ENCODE peak calls at places on chromosomes 7 and 10, in five cellular contexts. D is nephron progenitor cell, P is endothelial cell, E is HFFc6, X is GM06990. U is an unnamed sample.

GRCh38 chr7:138875794-138876193 is 77.8 kb upstream of the ATP6V0A4 start:
- DNase-seq in P (no peak), X (no peak), E (peak), D (no peak), U (peak)

GRCh38 chr10:129323311-129323710 is 143.7 kb upstream of the MGMT start:
- DNase-seq in P (no peak), X (no peak), D (no peak), E (no peak), U (no peak)

GRCh38 chr10:62815373-62816111 is 624 bp downstream of the EGR2 start:
- DNase-seq in D (peak), P (no peak), X (peak), E (no peak), U (peak)

GRCh38 chr7:111763221-111763791 is 201.0 kb upstream of the IMMP2L start:
- DNase-seq in D (peak), E (peak), P (peak), X (no peak), U (peak)

GRCh38 chr10:17851611-17852010 is 42.5 kb downstream of the MRC1 start:
- DNase-seq in E (no peak), D (no peak), X (no peak), P (no peak), U (no peak)

GRCh38 chr7:95199779-95200558 is 124.4 kb downstream of the PON1 start:
- DNase-seq in X (no peak), D (peak), E (peak), P (peak), U (no peak)

GRCh38 chr7:25662881-25663588 is 434.7 kb upstream of the NPVF start:
- DNase-seq in X (no peak), D (no peak), E (no peak), P (no peak), U (no peak)

GRCh38 chr10:93287775-93288174 is 194.4 kb downstream of the MYOF start:
- DNase-seq in E (no peak), P (no peak), D (no peak), X (no peak), U (no peak)

GRCh38 chr7:27188666-27189559 is 3.9 kb upstream of the HOXA11 start:
- DNase-seq in P (no peak), D (peak), X (no peak), E (peak), U (peak)

GRCh38 chr7:33062023-33062781 is at the start of gene NT5C3A:
- DNase-seq in X (no peak), D (no peak), P (peak), E (peak), U (peak)

GRCh38 chr7:47405286-47405904 is 176.5 kb downstream of the TNS3 start:
- DNase-seq in E (no peak), P (no peak), X (no peak), D (no peak), U (no peak)

GRCh38 chr7:129188892-129189660 is 643 bp downstream of the SMO start:
- DNase-seq in D (peak), X (no peak), E (no peak), P (peak), U (no peak)

GRCh38 chr10:116371737-116372136 is 47.5 kb downstream of the CCDC172 start:
- DNase-seq in E (no peak), P (no peak), X (no peak), D (no peak), U (no peak)

DNA sequence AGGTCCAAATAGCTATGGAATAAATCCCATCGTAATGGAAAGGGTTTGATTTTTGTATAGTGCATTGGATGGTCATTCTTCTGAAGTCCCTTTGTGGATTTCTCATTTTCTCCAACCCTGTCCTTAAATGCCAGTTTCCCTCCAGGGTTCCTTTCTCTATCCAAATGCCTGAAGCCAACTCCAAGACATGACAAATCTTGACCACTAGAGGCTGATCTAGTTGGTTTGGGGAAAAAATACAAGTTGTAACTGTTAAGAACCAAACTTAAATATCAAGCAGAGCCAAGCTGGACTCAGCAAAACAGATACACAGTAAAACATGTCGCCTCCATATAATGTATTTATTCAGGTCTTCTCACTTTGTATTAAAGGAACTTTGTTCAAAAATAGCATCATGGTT is 28.7 kb downstream of the FRMD4A start:
- DNase-seq in D (no peak), X (no peak), P (no peak), E (peak), U (no peak)
- TF ChIP-seq CTCF in D (peak), X (peak), P (peak), E (peak), U (peak)

DNA sequence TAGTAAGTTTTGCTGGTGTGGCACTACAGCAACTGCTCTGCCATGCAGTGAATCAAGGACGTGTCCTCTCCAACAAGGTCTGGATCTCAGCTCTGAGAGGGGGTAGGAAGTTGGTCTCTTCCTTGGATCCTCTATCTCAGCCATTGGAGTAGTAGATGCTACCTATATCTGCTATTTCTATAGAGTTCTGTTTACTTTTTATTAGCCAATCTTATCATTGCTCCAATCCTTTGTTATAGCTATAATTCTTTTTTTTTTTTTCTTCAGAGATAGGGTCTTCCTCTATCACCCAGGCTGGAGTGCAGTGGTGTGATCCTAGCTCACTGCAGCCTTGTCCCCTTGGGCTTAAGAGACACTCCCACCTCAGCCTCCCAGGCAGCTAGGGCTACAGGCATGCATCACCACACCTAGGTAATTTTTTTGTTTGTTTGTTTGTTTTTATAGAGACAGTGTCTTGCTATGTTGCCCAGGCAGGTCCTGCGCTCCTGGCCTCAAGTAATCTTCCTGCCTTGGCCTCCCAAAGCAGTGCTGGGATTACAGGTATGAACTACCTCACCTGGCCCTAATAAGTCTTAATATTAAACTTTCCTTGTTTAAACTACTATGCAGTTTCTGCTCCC is 155.3 kb upstream of the ASAH2 start:
- DNase-seq in D (no peak), X (no peak), P (no peak), E (no peak), U (no peak)
- TF ChIP-seq CTCF in D (no peak), X (no peak), P (no peak), E (no peak), U (no peak)

DNA sequence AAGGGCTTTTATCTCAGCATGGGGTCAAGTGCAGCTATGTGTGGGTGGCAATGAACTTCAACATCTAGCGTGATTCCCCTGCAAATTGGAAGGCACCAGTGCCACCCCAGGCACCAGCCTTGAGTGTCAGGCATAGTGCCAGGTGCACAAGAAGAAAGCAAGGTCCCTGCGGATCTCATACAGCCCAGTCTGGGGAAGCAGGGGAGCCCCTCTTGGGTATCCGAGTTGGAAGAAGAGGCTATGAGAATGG is 269.0 kb downstream of the RPS24 start:
- DNase-seq in P (no peak), E (no peak), D (no peak), X (no peak), U (no peak)
- TF ChIP-seq CTCF in P (no peak), E (no peak), D (no peak), X (no peak), U (no peak)

DNA sequence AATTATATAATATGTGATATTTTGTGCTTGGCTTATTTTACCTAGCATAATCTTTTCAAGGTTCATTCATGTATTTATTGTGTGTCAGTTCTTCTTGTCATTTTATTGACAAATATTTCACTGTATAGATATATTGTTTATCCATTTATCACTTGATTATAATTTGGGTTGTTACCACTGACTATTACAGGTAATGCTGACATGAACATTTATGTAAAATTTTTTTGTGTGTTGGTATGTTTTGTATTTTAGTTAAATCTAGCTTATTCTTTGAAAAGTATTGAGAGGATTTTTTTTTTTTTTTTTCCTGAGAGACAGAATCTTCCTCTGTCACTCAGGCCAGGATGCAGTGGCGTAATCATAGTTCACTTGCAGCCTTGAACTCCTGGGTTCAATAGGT is 107.7 kb downstream of the MAPK8 start:
- DNase-seq in X (no peak), P (no peak), D (no peak), E (no peak), U (no peak)
- TF ChIP-seq CTCF in X (no peak), P (no peak), D (no peak), E (no peak), U (no peak)

DNA sequence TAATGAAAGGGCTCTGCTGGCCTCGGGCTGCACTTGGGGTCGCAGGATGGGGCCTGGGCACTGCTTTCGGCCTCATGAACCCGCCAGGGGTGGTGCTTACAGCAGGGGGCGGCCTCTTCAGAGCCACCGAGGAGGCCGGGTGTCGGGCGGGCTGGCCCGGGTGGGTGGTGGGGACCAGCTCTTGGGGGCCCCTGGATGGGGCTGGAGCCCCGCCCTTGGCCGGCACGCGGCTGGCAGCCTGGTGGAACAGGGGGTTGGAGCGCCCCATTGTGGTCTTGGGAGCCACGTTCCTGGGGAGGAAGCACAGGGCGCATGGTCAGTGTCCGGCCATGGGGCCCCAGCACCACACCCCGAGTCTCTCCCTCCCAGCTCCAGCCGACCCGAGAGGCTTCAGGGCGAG is 8.8 kb downstream of the ADAM8 start:
- DNase-seq in X (no peak), E (no peak), D (no peak), P (no peak), U (no peak)
- TF ChIP-seq CTCF in X (no peak), E (peak), D (no peak), P (no peak), U (no peak)

DNA sequence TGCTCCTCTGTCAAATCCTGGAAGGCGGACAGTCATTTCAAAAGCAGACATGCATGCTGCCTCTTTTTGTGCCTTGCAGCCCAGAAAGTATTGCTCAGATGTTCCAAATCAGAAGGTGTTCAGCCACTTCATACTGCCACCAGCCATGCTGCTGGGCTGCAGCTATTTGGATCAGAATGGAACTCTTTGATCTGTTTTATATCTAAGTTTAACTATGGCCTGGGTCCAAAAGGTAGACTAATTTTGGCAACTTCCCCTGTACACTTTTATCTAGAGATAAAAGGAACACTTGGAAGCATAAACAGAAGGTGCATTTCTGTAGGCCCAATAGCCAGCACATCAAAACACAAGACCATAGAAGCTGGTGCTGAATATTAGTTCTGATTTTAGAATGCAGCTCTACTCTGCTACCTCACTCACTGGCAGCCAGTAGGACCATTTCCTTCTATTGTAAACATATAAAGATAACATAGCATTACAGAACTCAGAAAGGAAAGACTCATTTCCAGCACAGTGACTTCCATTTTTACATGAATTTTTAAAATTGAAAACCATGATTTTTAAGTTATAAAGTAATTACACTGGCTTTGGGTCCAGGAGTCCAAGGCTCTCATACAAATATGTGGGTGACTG is 143.1 kb upstream of the CAV2 start:
- DNase-seq in D (no peak), E (no peak), X (no peak), P (no peak), U (no peak)
- TF ChIP-seq CTCF in D (no peak), E (no peak), X (no peak), P (no peak), U (no peak)

DNA sequence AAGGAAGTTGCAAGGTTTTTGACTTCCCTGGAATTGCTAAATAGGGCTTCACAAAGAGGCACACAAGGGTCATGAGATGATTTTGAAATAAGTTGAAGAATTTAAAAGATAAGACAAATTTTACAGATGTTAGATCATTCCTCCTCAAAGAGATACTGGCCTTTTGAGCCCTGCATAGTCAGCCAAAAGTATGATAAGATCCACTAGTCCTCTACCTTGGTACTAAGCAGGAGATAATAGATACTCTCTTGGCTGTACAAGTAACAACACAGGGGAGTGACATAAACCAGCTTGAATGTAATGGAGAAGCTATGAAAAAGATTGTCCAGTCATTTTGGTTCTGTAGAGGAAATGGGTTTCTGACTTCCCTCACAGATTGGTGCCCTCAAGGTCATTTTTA is 98.5 kb upstream of the GPR141 start:
- DNase-seq in X (no peak), D (no peak), P (no peak), E (no peak), U (no peak)
- TF ChIP-seq CTCF in X (no peak), D (no peak), P (no peak), E (no peak), U (no peak)